ENCODE peak calls at places on chromosomes 3 and 15, in ten cellular contexts. B, F, U, X, P, Q, I, N, O and K are unnamed samples.

GRCh38 chr3:161560006-161560637 is 63.5 kb downstream of the OTOL1 start:
- DNase-seq in B (peak), F (peak), U (peak), X (peak), P (no peak), Q (no peak), I (peak), N (peak), O (peak), K (no peak)

GRCh38 chr15:40234783-40235182 is 4.1 kb upstream of the PAK6 start:
- DNase-seq in B (no peak), F (no peak), U (no peak), X (no peak), P (no peak), Q (no peak), I (no peak), N (no peak), O (peak), K (no peak)

GRCh38 chr3:120569224-120569915 is 26.8 kb upstream of the NDUFB4 start:
- DNase-seq in B (no peak), F (no peak), U (no peak), X (no peak), P (no peak), Q (no peak), I (no peak), N (no peak), O (no peak), K (no peak)

GRCh38 chr15:28127036-28127435 is 27.9 kb upstream of the OCA2 start:
- DNase-seq in B (no peak), F (no peak), U (no peak), X (no peak), P (no peak), Q (no peak), I (no peak), N (no peak), O (no peak), K (no peak)

GRCh38 chr3:146313411-146314111 is 62.7 kb upstream of the PLSCR4 start:
- DNase-seq in B (peak), F (peak), U (peak), X (no peak), P (no peak), Q (peak), I (no peak), N (no peak), O (no peak), K (no peak)

GRCh38 chr15:85625431-85625830 is 169.3 kb downstream of the KLHL25 start:
- DNase-seq in B (no peak), F (no peak), U (no peak), X (no peak), P (no peak), Q (no peak), I (no peak), N (no peak), O (no peak), K (no peak)

GRCh38 chr15:49696441-49696840 is 75.6 kb downstream of the DTWD1 start:
- DNase-seq in B (peak), F (peak), U (no peak), X (no peak), P (no peak), Q (no peak), I (no peak), N (no peak), O (no peak), K (no peak)

GRCh38 chr3:45113625-45114050 is 32.5 kb downstream of the CDCP1 start:
- DNase-seq in B (no peak), F (no peak), U (no peak), X (no peak), P (no peak), Q (no peak), I (no peak), N (no peak), O (no peak), K (no peak)

GRCh38 chr15:49625460-49626036 is 4.7 kb downstream of the DTWD1 start:
- DNase-seq in B (no peak), F (no peak), U (no peak), X (no peak), P (no peak), Q (no peak), I (no peak), N (no peak), O (no peak), K (no peak)

GRCh38 chr3:99958177-99958912 is 140.7 kb downstream of the CMSS1 start:
- DNase-seq in B (no peak), F (no peak), U (no peak), X (no peak), P (no peak), Q (no peak), I (no peak), N (no peak), O (no peak), K (no peak)

GRCh38 chr15:76682259-76682658 is 222.9 kb downstream of the SCAPER start:
- DNase-seq in B (no peak), F (no peak), U (no peak), X (no peak), P (no peak), Q (no peak), I (no peak), N (no peak), O (no peak), K (no peak)

GRCh38 chr15:68203486-68203885 is 1.6 kb downstream of the CALML4 start:
- DNase-seq in B (no peak), F (no peak), U (no peak), X (no peak), P (no peak), Q (no peak), I (no peak), N (no peak), O (no peak), K (no peak)

GRCh38 chr3:42116466-42116865 is 25.3 kb downstream of the TRAK1 start:
- DNase-seq in B (no peak), F (no peak), U (no peak), X (no peak), P (no peak), Q (no peak), I (no peak), N (no peak), O (no peak), K (no peak)

GRCh38 chr15:67783303-67783702 is 42.0 kb upstream of the SKOR1 start:
- DNase-seq in B (no peak), F (no peak), U (no peak), X (no peak), P (peak), Q (peak), I (no peak), N (no peak), O (peak), K (no peak)

GRCh38 chr3:149277338-149277813 is 55.7 kb upstream of the CP start:
- DNase-seq in B (peak), F (peak), U (peak), X (no peak), P (no peak), Q (peak), I (peak), N (no peak), O (peak), K (no peak)

GRCh38 chr15:22952826-22953579 is 27.2 kb downstream of the CYFIP1 start:
- DNase-seq in B (no peak), F (no peak), U (peak), X (peak), P (no peak), Q (no peak), I (no peak), N (no peak), O (no peak), K (no peak)

GRCh38 chr3:131033480-131034080 is 6.9 kb downstream of the NEK11 start:
- DNase-seq in B (peak), F (peak), U (peak), X (peak), P (peak), Q (peak), I (no peak), N (no peak), O (peak), K (no peak)

GRCh38 chr3:79314962-79315361 is 452.8 kb downstream of the ROBO1 start:
- DNase-seq in B (no peak), F (no peak), U (no peak), X (no peak), P (no peak), Q (no peak), I (no peak), N (no peak), O (no peak), K (no peak)

GRCh38 chr3:127074900-127075360 is 92.0 kb downstream of the PLXNA1 start:
- DNase-seq in B (peak), F (peak), U (peak), X (no peak), P (peak), Q (no peak), I (no peak), N (no peak), O (peak), K (no peak)

GRCh38 chr3:172317984-172318383 is 130.3 kb downstream of the GHSR start:
- DNase-seq in B (peak), F (peak), U (peak), X (no peak), P (peak), Q (peak), I (peak), N (peak), O (no peak), K (no peak)

GRCh38 chr15:82854554-82854953 is 45.1 kb downstream of the WHAMM start:
- DNase-seq in B (no peak), F (no peak), U (no peak), X (no peak), P (no peak), Q (no peak), I (no peak), N (no peak), O (no peak), K (no peak)

GRCh38 chr15:77369168-77369567 is 50.7 kb downstream of the PEAK1 start:
- DNase-seq in B (peak), F (no peak), U (no peak), X (no peak), P (no peak), Q (no peak), I (no peak), N (no peak), O (no peak), K (no peak)

GRCh38 chr3:169548194-169548593 is 115.3 kb downstream of the MECOM start:
- DNase-seq in B (no peak), F (no peak), U (no peak), X (no peak), P (no peak), Q (no peak), I (no peak), N (no peak), O (no peak), K (no peak)

GRCh38 chr3:116678853-116679252 is 30.7 kb upstream of the TUSC7 start:
- DNase-seq in B (no peak), F (no peak), U (no peak), X (no peak), P (no peak), Q (no peak), I (no peak), N (no peak), O (peak), K (no peak)